ENCODE peak calls at places on chromosome 5, in seven cellular contexts. W is PC-3, I is coronary artery, V is keratinocyte, J is IMR-90, F is A549, Q is SJSA1. C is an unnamed sample.

GRCh38 chr5:10635257-10635860 is 71.5 kb downstream of the ANKRD33B start:
- DNase-seq in W (peak), I (no peak), V (no peak), J (peak), F (no peak), Q (peak), C (no peak)

GRCh38 chr5:54325610-54326311 is 15.4 kb upstream of the ARL15 start:
- DNase-seq in W (no peak), I (no peak), V (no peak), J (no peak), F (no peak), Q (no peak), C (no peak)

GRCh38 chr5:179243333-179243732 is 101.9 kb downstream of the ADAMTS2 start:
- DNase-seq in W (no peak), I (no peak), V (no peak), J (peak), F (no peak), Q (no peak), C (no peak)

GRCh38 chr5:88770290-88771257 is 112.4 kb downstream of the MEF2C start:
- DNase-seq in W (peak), I (no peak), V (no peak), J (peak), F (no peak), Q (no peak), C (no peak)

GRCh38 chr5:72064801-72065570 is 42.3 kb upstream of the MAP1B start:
- DNase-seq in W (peak), I (no peak), V (no peak), J (no peak), F (no peak), Q (no peak), C (no peak)

GRCh38 chr5:129377504-129377903 is 82.6 kb upstream of the ADAMTS19 start:
- DNase-seq in W (no peak), I (no peak), V (no peak), J (no peak), F (no peak), Q (no peak), C (no peak)

GRCh38 chr5:84437673-84438315 is 53.1 kb upstream of the EDIL3 start:
- DNase-seq in W (peak), I (no peak), V (peak), J (peak), F (peak), Q (peak), C (no peak)

GRCh38 chr5:170184007-170184687 is 48.6 kb upstream of the C5orf58 start:
- DNase-seq in W (peak), I (no peak), V (peak), J (peak), F (peak), Q (peak), C (peak)

GRCh38 chr5:173238312-173239232 is 3.6 kb upstream of the NKX2-5 start:
- DNase-seq in W (no peak), I (no peak), V (no peak), J (no peak), F (no peak), Q (no peak), C (no peak)

GRCh38 chr5:89686081-89686765 is 723.3 kb downstream of the CETN3 start:
- DNase-seq in W (no peak), I (no peak), V (no peak), J (no peak), F (no peak), Q (no peak), C (no peak)

GRCh38 chr5:72394688-72395087 is 74.5 kb downstream of the PTCD2 start:
- DNase-seq in W (peak), I (no peak), V (no peak), J (no peak), F (peak), Q (no peak), C (no peak)

GRCh38 chr5:73126957-73127356 is 6.6 kb downstream of the TMEM171 start:
- DNase-seq in W (no peak), I (no peak), V (no peak), J (no peak), F (no peak), Q (no peak), C (no peak)

GRCh38 chr5:150289551-150290390 is at the start of gene CAMK2A:
- DNase-seq in W (no peak), I (no peak), V (no peak), J (no peak), F (no peak), Q (no peak), C (no peak)

GRCh38 chr5:27315541-27316282 is 277.3 kb upstream of the CDH9 start:
- DNase-seq in W (peak), I (no peak), V (no peak), J (peak), F (no peak), Q (no peak), C (no peak)

GRCh38 chr5:117295941-117296340 is 721.3 kb upstream of the SEMA6A start:
- DNase-seq in W (no peak), I (no peak), V (no peak), J (no peak), F (no peak), Q (no peak), C (no peak)

GRCh38 chr5:168167338-168167737 is 124.1 kb upstream of the WWC1 start:
- DNase-seq in W (no peak), I (no peak), V (no peak), J (no peak), F (no peak), Q (no peak), C (no peak)

GRCh38 chr5:158695595-158696330 is 404.0 kb downstream of the EBF1 start:
- DNase-seq in W (peak), I (no peak), V (peak), J (peak), F (peak), Q (peak), C (peak)

GRCh38 chr5:178237431-178238312 is 5.1 kb upstream of the PHYKPL start:
- DNase-seq in W (peak), I (no peak), V (peak), J (peak), F (no peak), Q (no peak), C (no peak)

GRCh38 chr5:149497357-149497756 is 53.9 kb downstream of the CSNK1A1 start:
- DNase-seq in W (peak), I (no peak), V (no peak), J (peak), F (peak), Q (peak), C (no peak)

GRCh38 chr5:168088415-168089165 is 202.9 kb upstream of the WWC1 start:
- DNase-seq in W (no peak), I (no peak), V (no peak), J (no peak), F (no peak), Q (no peak), C (no peak)

GRCh38 chr5:125237026-125237425 is 490.6 kb upstream of the ZNF608 start:
- DNase-seq in W (no peak), I (no peak), V (no peak), J (no peak), F (no peak), Q (no peak), C (no peak)

GRCh38 chr5:151047814-151048425 is 27.5 kb downstream of the GPX3 start:
- DNase-seq in W (peak), I (no peak), V (no peak), J (no peak), F (peak), Q (no peak), C (no peak)

GRCh38 chr5:85096426-85096825 is 711.7 kb upstream of the EDIL3 start:
- DNase-seq in W (no peak), I (no peak), V (no peak), J (no peak), F (no peak), Q (no peak), C (no peak)

GRCh38 chr5:135342227-135342859 is 56.7 kb downstream of the MACROH2A1 start:
- DNase-seq in W (no peak), I (no peak), V (no peak), J (no peak), F (no peak), Q (no peak), C (no peak)

GRCh38 chr5:73862796-73863195 is 236.8 kb downstream of the ARHGEF28 start:
- DNase-seq in W (no peak), I (no peak), V (no peak), J (no peak), F (no peak), Q (no peak), C (no peak)

GRCh38 chr5:45411971-45412612 is 284.1 kb downstream of the HCN1 start:
- DNase-seq in W (peak), I (no peak), V (no peak), J (peak), F (no peak), Q (no peak), C (no peak)

GRCh38 chr5:79489773-79490172 is 24.2 kb downstream of the HOMER1 start:
- DNase-seq in W (no peak), I (no peak), V (no peak), J (no peak), F (no peak), Q (no peak), C (no peak)

GRCh38 chr5:103929310-103930003 is 366.9 kb upstream of the NUDT12 start:
- DNase-seq in W (peak), I (no peak), V (no peak), J (no peak), F (no peak), Q (no peak), C (no peak)

GRCh38 chr5:68582284-68582683 is 366.7 kb downstream of the PIK3R1 start:
- DNase-seq in W (no peak), I (no peak), V (no peak), J (no peak), F (no peak), Q (no peak), C (no peak)

GRCh38 chr5:11240293-11241190 is 479.5 kb upstream of the DAP start:
- DNase-seq in W (no peak), I (no peak), V (no peak), J (no peak), F (no peak), Q (no peak), C (no peak)

GRCh38 chr5:139662617-139663016 is 14.5 kb downstream of the CXXC5 start:
- DNase-seq in W (no peak), I (no peak), V (no peak), J (no peak), F (no peak), Q (no peak), C (no peak)

GRCh38 chr5:102341918-102342317 is 45.8 kb upstream of the SLCO4C1 start:
- DNase-seq in W (no peak), I (no peak), V (no peak), J (no peak), F (no peak), Q (no peak), C (no peak)

GRCh38 chr5:61229416-61229815 is 67.1 kb upstream of the SMIM15 start:
- DNase-seq in W (no peak), I (no peak), V (no peak), J (no peak), F (no peak), Q (no peak), C (no peak)

GRCh38 chr5:56011835-56012234 is 17.1 kb upstream of the IL6ST start:
- DNase-seq in W (peak), I (no peak), V (no peak), J (peak), F (peak), Q (peak), C (no peak)

GRCh38 chr5:153719324-153719723 is 228.9 kb downstream of the GRIA1 start:
- DNase-seq in W (no peak), I (no peak), V (no peak), J (no peak), F (no peak), Q (no peak), C (no peak)
- H3K4me3 ChIP-seq in W (no peak), I (no peak), V (no peak), J (no peak), F (no peak), Q (no peak), C (no peak)

GRCh38 chr5:142726188-142726731 is 40.4 kb upstream of the FGF1 start:
- DNase-seq in W (no peak), I (no peak), V (no peak), J (peak), F (no peak), Q (no peak), C (no peak)
- H3K27ac ChIP-seq in W (no peak), I (peak), V (peak), J (no peak), F (peak), Q (peak), C (no peak)

GRCh38 chr5:153489611-153490010 is 859 bp upstream of the GRIA1 start:
- DNase-seq in W (peak), I (no peak), V (no peak), J (peak), F (no peak), Q (no peak), C (no peak)

GRCh38 chr5:153491408-153491807 is 938 bp downstream of the GRIA1 start:
- DNase-seq in W (no peak), I (no peak), V (no peak), J (no peak), F (no peak), Q (no peak), C (no peak)

GRCh38 chr5:153490124-153491085 is at the start of gene GRIA1:
- DNase-seq in W (no peak), I (no peak), V (no peak), J (peak), F (no peak), Q (no peak), C (no peak)
- H3K4me3 ChIP-seq in W (peak), I (peak), V (no peak), J (peak), F (no peak), Q (no peak), C (peak)

DNA sequence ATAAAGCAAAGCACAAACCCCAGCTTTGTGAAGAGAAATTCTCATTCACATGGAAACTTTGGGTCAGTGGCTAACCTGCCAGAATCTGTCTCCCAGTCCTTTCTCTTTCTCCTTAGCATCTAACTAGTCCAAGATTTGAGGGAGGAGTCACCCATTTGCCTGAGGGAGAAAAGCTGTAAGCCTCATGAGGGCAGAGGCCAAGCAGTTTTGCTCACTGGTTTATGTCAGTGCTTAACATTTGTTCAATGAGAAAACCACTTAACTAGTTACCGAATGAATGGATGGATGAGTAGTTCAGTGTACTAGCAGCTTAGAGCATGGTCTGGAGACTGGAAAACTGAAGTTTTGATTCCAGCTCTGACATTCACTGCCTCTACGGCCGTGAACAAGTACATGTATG is 36.0 kb downstream of the ADAM19 start:
- DNase-seq in W (peak), I (no peak), V (no peak), J (peak), F (no peak), Q (no peak), C (no peak)
- H3K27ac ChIP-seq in W (no peak), I (no peak), V (no peak), J (peak), F (no peak), Q (no peak), C (peak)

GRCh38 chr5:35233121-35233520 is 2.8 kb upstream of the PRLR start:
- DNase-seq in W (no peak), I (no peak), V (no peak), J (no peak), F (no peak), Q (no peak), C (no peak)

GRCh38 chr5:35230043-35230611 is at the start of gene PRLR:
- DNase-seq in W (peak), I (no peak), V (no peak), J (peak), F (peak), Q (no peak), C (peak)

GRCh38 chr5:35228304-35228703 is 2.0 kb downstream of the PRLR start:
- DNase-seq in W (no peak), I (no peak), V (no peak), J (no peak), F (no peak), Q (no peak), C (no peak)

GRCh38 chr5:35232124-35232523 is 1.8 kb upstream of the PRLR start:
- DNase-seq in W (no peak), I (no peak), V (no peak), J (no peak), F (no peak), Q (no peak), C (no peak)

DNA sequence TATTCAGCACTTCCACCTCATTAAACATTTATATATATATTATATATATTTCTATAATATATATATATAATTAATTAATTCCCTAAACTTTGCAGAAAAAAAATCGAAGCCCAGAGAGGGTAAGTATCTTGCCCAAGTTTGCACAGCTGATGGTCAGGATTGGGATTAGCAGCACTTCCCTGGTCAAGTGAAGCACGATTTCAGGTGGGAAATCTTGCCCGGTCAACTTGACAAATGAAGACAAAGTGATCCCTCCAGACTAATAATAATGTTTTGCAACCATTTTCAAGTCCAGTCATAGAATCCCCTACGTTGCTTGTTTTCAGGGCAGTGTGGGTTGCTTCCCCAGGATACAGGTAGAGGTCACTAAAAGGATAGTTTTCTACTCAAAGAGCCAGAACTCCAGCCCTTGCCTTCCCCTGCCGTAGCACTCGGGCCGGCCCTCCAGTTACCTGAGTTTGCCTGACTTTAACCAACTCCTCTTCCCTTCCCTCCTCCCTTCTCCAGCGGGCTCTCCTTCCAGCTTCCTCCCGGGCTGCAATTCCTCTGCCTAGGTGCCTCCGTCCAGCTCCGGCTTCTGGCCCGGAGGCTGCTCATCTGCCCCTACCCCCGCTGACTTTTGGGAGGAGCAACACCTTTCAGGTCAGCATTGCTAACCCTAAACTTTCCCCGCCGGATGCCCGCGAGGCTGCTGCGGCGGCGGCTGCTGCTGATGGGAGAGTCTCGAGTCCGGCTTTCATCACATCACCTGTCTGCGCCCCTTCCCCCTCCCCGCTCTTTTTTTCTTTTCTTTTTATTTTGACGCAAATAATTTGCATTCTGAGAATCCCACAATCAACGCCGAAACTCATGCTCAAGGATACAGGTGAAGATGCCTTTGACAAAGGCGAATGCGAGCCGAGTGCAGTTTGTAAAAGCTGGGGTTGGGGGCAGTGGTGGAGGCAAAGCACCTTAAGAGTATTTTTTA is 928 bp downstream of the PRLR start:
- DNase-seq in W (peak), I (no peak), V (no peak), J (no peak), F (peak), Q (no peak), C (peak)
- H3K4me3 ChIP-seq in W (peak), I (peak), V (peak), J (no peak), F (peak), Q (no peak), C (peak)

GRCh38 chr5:180801596-180802324 is 846 bp downstream of the MGAT1 start:
- DNase-seq in W (no peak), I (no peak), V (no peak), J (no peak), F (no peak), Q (no peak), C (no peak)

GRCh38 chr5:180799194-180799593 is 3.4 kb downstream of the MGAT1 start:
- DNase-seq in W (peak), I (no peak), V (no peak), J (no peak), F (peak), Q (peak), C (no peak)

GRCh38 chr5:180802325-180803180 is at the start of gene MGAT1:
- DNase-seq in W (peak), I (peak), V (no peak), J (peak), F (peak), Q (peak), C (peak)

GRCh38 chr5:180798193-180798592 is 4.4 kb downstream of the MGAT1 start:
- DNase-seq in W (no peak), I (no peak), V (no peak), J (no peak), F (no peak), Q (peak), C (no peak)

GRCh38 chr5:180799902-180800801 is 2.5 kb downstream of the MGAT1 start:
- DNase-seq in W (peak), I (no peak), V (peak), J (peak), F (peak), Q (peak), C (no peak)
- H3K27ac ChIP-seq in W (peak), I (peak), V (peak), J (peak), F (no peak), Q (peak), C (peak)